ENCODE peak calls at places on chromosomes 1 and 21, in seven cellular contexts. One of them, this sample, is unnamed.

GRCh38 chr21:34021726-34022125 is 51.7 kb upstream of the MRPS6 start:
- DNase-seq in fibroblast of mammary gland: no peak
- DNase-seq in AG09319: no peak
- DNase-seq in kidney: no peak
- DNase-seq in spleen: no peak
- DNase-seq in MM.1S: no peak
- DNase-seq in B cell: no peak
- DNase-seq in this sample: no peak

GRCh38 chr1:29332204-29332603 is 95.9 kb downstream of the PTPRU start:
- DNase-seq in fibroblast of mammary gland: peak
- DNase-seq in AG09319: no peak
- DNase-seq in kidney: no peak
- DNase-seq in spleen: peak
- DNase-seq in MM.1S: peak
- DNase-seq in B cell: no peak
- DNase-seq in this sample: no peak

GRCh38 chr1:10934150-10934818 is 78.2 kb upstream of the TARDBP start:
- DNase-seq in fibroblast of mammary gland: no peak
- DNase-seq in AG09319: no peak
- DNase-seq in kidney: no peak
- DNase-seq in spleen: no peak
- DNase-seq in MM.1S: peak
- DNase-seq in B cell: no peak
- DNase-seq in this sample: no peak

GRCh38 chr1:24910751-24911650 is 19.1 kb downstream of the RUNX3 start:
- DNase-seq in fibroblast of mammary gland: peak
- DNase-seq in AG09319: no peak
- DNase-seq in kidney: peak
- DNase-seq in spleen: peak
- DNase-seq in MM.1S: no peak
- DNase-seq in B cell: no peak
- DNase-seq in this sample: no peak

GRCh38 chr1:223358826-223359225 is 5.2 kb downstream of the SUSD4 start:
- DNase-seq in fibroblast of mammary gland: no peak
- DNase-seq in AG09319: no peak
- DNase-seq in kidney: no peak
- DNase-seq in spleen: no peak
- DNase-seq in MM.1S: no peak
- DNase-seq in B cell: no peak
- DNase-seq in this sample: no peak

GRCh38 chr1:155940531-155940992 is 876 bp upstream of the RXFP4 start:
- DNase-seq in fibroblast of mammary gland: peak
- DNase-seq in AG09319: no peak
- DNase-seq in kidney: no peak
- DNase-seq in spleen: peak
- DNase-seq in MM.1S: no peak
- DNase-seq in B cell: no peak
- DNase-seq in this sample: no peak

GRCh38 chr1:115764541-115764940 is 4.0 kb downstream of the CASQ2 start:
- DNase-seq in fibroblast of mammary gland: peak
- DNase-seq in AG09319: no peak
- DNase-seq in kidney: no peak
- DNase-seq in spleen: no peak
- DNase-seq in MM.1S: no peak
- DNase-seq in B cell: no peak
- DNase-seq in this sample: no peak

GRCh38 chr1:185742403-185742802 is 8.2 kb downstream of the HMCN1 start:
- DNase-seq in fibroblast of mammary gland: no peak
- DNase-seq in AG09319: no peak
- DNase-seq in kidney: no peak
- DNase-seq in spleen: no peak
- DNase-seq in MM.1S: no peak
- DNase-seq in B cell: no peak
- DNase-seq in this sample: no peak

GRCh38 chr1:241551759-241552638 is 19.8 kb downstream of the KMO start:
- DNase-seq in fibroblast of mammary gland: no peak
- DNase-seq in AG09319: no peak
- DNase-seq in kidney: no peak
- DNase-seq in spleen: peak
- DNase-seq in MM.1S: no peak
- DNase-seq in B cell: peak
- DNase-seq in this sample: peak

GRCh38 chr1:244792188-244792850 is 43.1 kb upstream of the COX20 start:
- DNase-seq in fibroblast of mammary gland: peak
- DNase-seq in AG09319: peak
- DNase-seq in kidney: no peak
- DNase-seq in spleen: no peak
- DNase-seq in MM.1S: no peak
- DNase-seq in B cell: no peak
- DNase-seq in this sample: no peak

GRCh38 chr1:183244466-183244865 is 58.4 kb downstream of the LAMC2 start:
- DNase-seq in fibroblast of mammary gland: peak
- DNase-seq in AG09319: peak
- DNase-seq in kidney: peak
- DNase-seq in spleen: no peak
- DNase-seq in MM.1S: no peak
- DNase-seq in B cell: no peak
- DNase-seq in this sample: no peak

GRCh38 chr1:85148524-85149250 is 52.1 kb downstream of the SYDE2 start:
- DNase-seq in fibroblast of mammary gland: peak
- DNase-seq in AG09319: no peak
- DNase-seq in kidney: no peak
- DNase-seq in spleen: no peak
- DNase-seq in MM.1S: no peak
- DNase-seq in B cell: no peak
- DNase-seq in this sample: peak

GRCh38 chr1:38009088-38009840 is 3.3 kb upstream of the UTP11 start:
- DNase-seq in fibroblast of mammary gland: peak
- DNase-seq in AG09319: no peak
- DNase-seq in kidney: no peak
- DNase-seq in spleen: no peak
- DNase-seq in MM.1S: no peak
- DNase-seq in B cell: no peak
- DNase-seq in this sample: no peak
- TF ChIP-seq CTCF in fibroblast of mammary gland: peak
- TF ChIP-seq CTCF in AG09319: no peak
- TF ChIP-seq CTCF in kidney: no peak
- TF ChIP-seq CTCF in spleen: no peak
- TF ChIP-seq CTCF in MM.1S: no peak
- TF ChIP-seq CTCF in B cell: no peak
- TF ChIP-seq CTCF in this sample: no peak

GRCh38 chr1:211386931-211387330 is 60.3 kb downstream of the TRAF5 start:
- DNase-seq in fibroblast of mammary gland: peak
- DNase-seq in AG09319: no peak
- DNase-seq in kidney: no peak
- DNase-seq in spleen: no peak
- DNase-seq in MM.1S: no peak
- DNase-seq in B cell: no peak
- DNase-seq in this sample: no peak
- TF ChIP-seq CTCF in fibroblast of mammary gland: no peak
- TF ChIP-seq CTCF in AG09319: no peak
- TF ChIP-seq CTCF in kidney: no peak
- TF ChIP-seq CTCF in spleen: no peak
- TF ChIP-seq CTCF in MM.1S: no peak
- TF ChIP-seq CTCF in B cell: no peak
- TF ChIP-seq CTCF in this sample: no peak

DNA sequence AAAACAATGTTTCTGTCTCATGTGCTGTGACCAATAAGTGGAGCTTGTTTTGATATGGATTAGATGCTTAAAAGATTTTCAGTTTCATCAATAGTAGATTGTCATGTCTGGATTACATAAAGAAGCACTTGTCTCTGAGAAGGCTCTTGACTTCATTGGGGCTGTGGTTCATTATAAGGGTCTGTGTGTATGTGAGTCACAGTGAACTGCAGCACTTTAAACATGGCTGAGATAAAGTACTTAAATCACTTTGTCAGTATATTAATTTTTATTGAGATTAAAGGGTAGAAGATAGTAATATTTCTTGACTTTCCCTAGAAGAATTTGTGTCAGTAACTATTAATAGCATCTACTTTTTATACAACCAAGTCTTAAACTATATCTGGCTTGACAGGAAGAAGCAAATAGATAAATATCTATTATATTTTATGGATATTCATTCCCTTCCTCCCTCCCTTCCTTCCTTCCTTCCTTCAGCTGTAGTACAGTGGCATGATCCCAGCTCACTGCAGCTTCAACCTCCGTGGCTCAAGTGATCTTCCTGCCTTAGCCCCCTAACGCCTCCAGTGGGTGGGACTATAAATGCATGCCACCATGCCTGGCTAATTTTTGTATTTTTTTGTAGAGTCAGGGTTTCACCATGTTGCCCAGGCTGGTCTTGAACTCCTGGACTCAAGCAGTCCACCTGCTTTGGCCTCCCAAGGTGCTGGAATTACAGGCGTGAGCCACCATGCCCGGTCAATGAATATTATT is 48.8 kb downstream of the ZFYVE9 start:
- DNase-seq in fibroblast of mammary gland: no peak
- DNase-seq in AG09319: no peak
- DNase-seq in kidney: no peak
- DNase-seq in spleen: no peak
- DNase-seq in MM.1S: no peak
- DNase-seq in B cell: no peak
- DNase-seq in this sample: no peak
- TF ChIP-seq CTCF in fibroblast of mammary gland: no peak
- TF ChIP-seq CTCF in AG09319: no peak
- TF ChIP-seq CTCF in kidney: no peak
- TF ChIP-seq CTCF in spleen: peak
- TF ChIP-seq CTCF in MM.1S: no peak
- TF ChIP-seq CTCF in B cell: no peak
- TF ChIP-seq CTCF in this sample: no peak

GRCh38 chr21:44907225-44907965 is 13.3 kb downstream of the ITGB2 start:
- DNase-seq in fibroblast of mammary gland: no peak
- DNase-seq in AG09319: no peak
- DNase-seq in kidney: no peak
- DNase-seq in spleen: peak
- DNase-seq in MM.1S: no peak
- DNase-seq in B cell: no peak
- DNase-seq in this sample: no peak
- TF ChIP-seq CTCF in fibroblast of mammary gland: no peak
- TF ChIP-seq CTCF in AG09319: no peak
- TF ChIP-seq CTCF in kidney: no peak
- TF ChIP-seq CTCF in spleen: no peak
- TF ChIP-seq CTCF in MM.1S: no peak
- TF ChIP-seq CTCF in B cell: no peak
- TF ChIP-seq CTCF in this sample: no peak

GRCh38 chr1:240031009-240031408 is 60.7 kb upstream of the FMN2 start:
- DNase-seq in fibroblast of mammary gland: peak
- DNase-seq in AG09319: peak
- DNase-seq in kidney: no peak
- DNase-seq in spleen: no peak
- DNase-seq in MM.1S: no peak
- DNase-seq in B cell: no peak
- DNase-seq in this sample: no peak
- TF ChIP-seq CTCF in fibroblast of mammary gland: no peak
- TF ChIP-seq CTCF in AG09319: peak
- TF ChIP-seq CTCF in kidney: no peak
- TF ChIP-seq CTCF in spleen: no peak
- TF ChIP-seq CTCF in MM.1S: no peak
- TF ChIP-seq CTCF in B cell: no peak
- TF ChIP-seq CTCF in this sample: no peak

GRCh38 chr1:44170281-44170823 is 28.9 kb upstream of the KLF18 start:
- DNase-seq in fibroblast of mammary gland: peak
- DNase-seq in AG09319: no peak
- DNase-seq in kidney: no peak
- DNase-seq in spleen: no peak
- DNase-seq in MM.1S: no peak
- DNase-seq in B cell: no peak
- DNase-seq in this sample: no peak

DNA sequence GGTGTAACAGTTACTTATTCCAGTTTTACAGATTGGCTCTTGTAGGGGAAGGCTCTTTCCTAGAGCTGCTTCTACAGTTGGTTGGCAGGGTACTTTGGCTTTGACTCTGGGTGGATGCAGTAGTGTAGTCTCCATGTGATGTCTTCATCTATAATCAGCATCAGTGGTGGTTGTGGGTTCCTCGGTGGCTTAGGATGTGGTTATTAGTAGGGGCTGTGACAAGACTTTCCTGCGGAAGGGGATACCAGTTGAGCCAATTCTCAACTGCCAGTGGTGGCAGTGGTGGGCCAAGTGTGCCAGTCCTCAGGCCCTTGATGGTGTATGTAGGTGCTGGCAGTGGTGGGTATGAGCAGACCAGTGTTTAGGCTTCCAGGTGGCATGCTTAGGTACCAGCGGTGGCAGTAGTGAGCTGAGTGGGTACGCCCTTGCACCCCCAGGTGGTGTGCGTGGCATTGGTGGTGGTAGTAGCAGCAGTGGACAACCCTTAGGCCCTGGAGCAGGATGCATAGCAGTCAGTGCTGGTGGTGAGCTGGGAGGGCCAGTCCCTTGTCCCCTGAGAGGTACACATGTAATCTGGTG is 27.2 kb upstream of the KLF18 start:
- DNase-seq in fibroblast of mammary gland: no peak
- DNase-seq in AG09319: no peak
- DNase-seq in kidney: no peak
- DNase-seq in spleen: no peak
- DNase-seq in MM.1S: no peak
- DNase-seq in B cell: no peak
- DNase-seq in this sample: no peak
- TF ChIP-seq CTCF in fibroblast of mammary gland: no peak
- TF ChIP-seq CTCF in AG09319: no peak
- TF ChIP-seq CTCF in kidney: no peak
- TF ChIP-seq CTCF in spleen: no peak
- TF ChIP-seq CTCF in MM.1S: no peak
- TF ChIP-seq CTCF in B cell: no peak
- TF ChIP-seq CTCF in this sample: no peak

This sample was measured in GM13976.